ENCODE peak calls at places on chromosomes 12 and 14, in four cellular contexts. L, V, E and T are unnamed samples.

GRCh38 chr12:94712852-94713545 is 62.6 kb upstream of the TMCC3 start:
- DNase-seq in L (no peak), V (no peak), E (no peak), T (no peak)

GRCh38 chr12:108629824-108630476 is 3.7 kb downstream of the SELPLG start:
- DNase-seq in E (peak; percentile 36), L (peak; percentile 71), V (peak; percentile 91), T (peak; percentile 94)

GRCh38 chr12:111227476-111228420 is 141.1 kb downstream of the PHETA1 start:
- DNase-seq in V (no peak), L (no peak), E (no peak), T (no peak)

GRCh38 chr12:6946033-6946919 is 2.5 kb downstream of the C12orf57 start:
- DNase-seq in V (no peak), L (no peak), E (no peak), T (no peak)

GRCh38 chr14:86796221-86797074 is 1196.5 kb downstream of the GALC start:
- DNase-seq in E (no peak), L (peak; percentile 64), V (peak; percentile 14), T (no peak)

GRCh38 chr14:101961011-101961721 is 3.2 kb upstream of the DYNC1H1 start:
- DNase-seq in L (peak; percentile 69), V (peak; percentile 78), E (peak; percentile 74), T (peak; percentile 89)

GRCh38 chr14:95504135-95505029 is 12.1 kb downstream of the SYNE3 start:
- DNase-seq in E (no peak), L (peak; percentile 89), V (peak; percentile 63), T (peak; percentile 82)

GRCh38 chr12:115771065-115771464 is 506.4 kb downstream of the MED13L start:
- DNase-seq in V (peak; percentile 3), E (peak; percentile 18), L (no peak), T (peak; percentile 47)

GRCh38 chr14:23439107-23439835 is 3.8 kb upstream of the MYH7 start:
- DNase-seq in L (no peak), E (no peak), V (no peak), T (no peak)

GRCh38 chr12:50174971-50175715 is 8.0 kb upstream of the CERS5 start:
- DNase-seq in L (peak; percentile 76), V (peak; percentile 67), E (peak; percentile 45), T (peak; percentile 86)

GRCh38 chr14:101235042-101235871 is 326.0 kb upstream of the DIO3 start:
- DNase-seq in E (peak; percentile 71), L (no peak), V (peak; percentile 31), T (peak; percentile 62)

GRCh38 chr14:102220031-102220430 is 80.3 kb downstream of the WDR20 start:
- DNase-seq in L (no peak), V (no peak), E (no peak), T (no peak)

GRCh38 chr14:74464785-74465184 is 28.3 kb downstream of the NPC2 start:
- DNase-seq in E (no peak), L (no peak), V (no peak), T (no peak)

GRCh38 chr14:36057452-36058142 is 118.9 kb downstream of the PTCSC3 start:
- DNase-seq in V (no peak), L (no peak), E (peak; percentile 17), T (peak; percentile 24)

GRCh38 chr14:71438684-71439083 is 493.5 kb upstream of the RGS6 start:
- DNase-seq in L (peak; percentile 35), V (no peak), E (no peak), T (no peak)

GRCh38 chr12:28811457-28811856 is 337.6 kb upstream of the FAR2 start:
- DNase-seq in V (no peak), L (no peak), E (no peak), T (no peak)

GRCh38 chr14:54182419-54183040 is 214.3 kb upstream of the CDKN3 start:
- DNase-seq in E (no peak), L (peak; percentile 52), V (peak; percentile 69), T (peak; percentile 92)

GRCh38 chr14:49566714-49567113 is 19.5 kb downstream of the RPS29 start:
- DNase-seq in E (no peak), V (no peak), L (no peak), T (no peak)

GRCh38 chr12:70883855-70884254 is 36.7 kb downstream of the PTPRR start:
- DNase-seq in L (no peak), E (no peak), V (no peak), T (no peak)

GRCh38 chr12:58961906-58962305 is 41.6 kb upstream of the LRIG3 start:
- DNase-seq in L (no peak), V (peak; percentile 79), E (no peak), T (peak; percentile 10)

GRCh38 chr12:49415426-49416040 is 48.3 kb downstream of the SPATS2 start:
- DNase-seq in V (peak; percentile 30), L (no peak), E (no peak), T (no peak)

GRCh38 chr14:52354257-52354656 is 40.1 kb downstream of the PTGER2 start:
- DNase-seq in L (no peak), E (no peak), V (no peak), T (peak; percentile 47)

GRCh38 chr12:65308001-65308400 is 29.5 kb downstream of the MSRB3 start:
- DNase-seq in L (no peak), V (peak; percentile 54), E (no peak), T (peak; percentile 33)

GRCh38 chr14:69572634-69573135 is 2.0 kb downstream of the CCDC177 start:
- DNase-seq in L (no peak), V (no peak), E (no peak), T (no peak)

GRCh38 chr12:29054790-29055663 is 94.1 kb upstream of the FAR2 start:
- DNase-seq in E (no peak), V (peak; percentile 25), L (peak; percentile 30), T (no peak)

GRCh38 chr12:87323369-87323768 is 705.8 kb downstream of the C12orf50 start:
- DNase-seq in L (peak; percentile 52), E (no peak), V (peak; percentile 93), T (peak; percentile 56)

GRCh38 chr14:55957950-55958349 is 160.3 kb upstream of the PELI2 start:
- DNase-seq in L (no peak), V (no peak), E (no peak), T (no peak)

GRCh38 chr12:114817491-114818440 is 133.8 kb upstream of the TBX3 start:
- DNase-seq in V (no peak), E (no peak), L (no peak), T (no peak)

GRCh38 chr14:103186894-103187586 is 63.8 kb downstream of the TNFAIP2 start:
- DNase-seq in V (no peak), L (no peak), E (no peak), T (no peak)

GRCh38 chr14:84686550-84686949 is 843.4 kb upstream of the FLRT2 start:
- DNase-seq in V (no peak), L (no peak), E (no peak), T (no peak)

GRCh38 chr12:121765573-121765972 is 27.9 kb downstream of the RHOF start:
- DNase-seq in L (peak; percentile 54), E (no peak), V (peak; percentile 88), T (peak; percentile 96)

GRCh38 chr14:21268612-21269251 is 510 bp downstream of the HNRNPC start:
- DNase-seq in L (peak; percentile 49), E (no peak), V (peak; percentile 75), T (peak; percentile 72)

GRCh38 chr12:123894823-123895338 is 77.8 kb downstream of the CCDC92 start:
- DNase-seq in V (peak; percentile 43), L (no peak), E (no peak), T (no peak)

GRCh38 chr14:78091361-78091760 is 78.8 kb upstream of the NRXN3 start:
- DNase-seq in E (no peak), V (no peak), L (no peak), T (no peak)

GRCh38 chr14:82046512-82047226 is 513.0 kb upstream of the SEL1L start:
- DNase-seq in E (no peak), V (no peak), L (no peak), T (no peak)

GRCh38 chr14:89773644-89774316 is 180.8 kb downstream of the EFCAB11 start:
- DNase-seq in L (no peak), V (peak; percentile 17), E (no peak), T (peak; percentile 20)

GRCh38 chr14:69629225-69630127 is 18.1 kb downstream of the SUSD6 start:
- DNase-seq in L (no peak), E (no peak), V (no peak), T (peak; percentile 27)